ENCODE peak calls at places on chromosomes 3 and 15, in seven cellular contexts. A is effector CD8-positive, alpha-beta T cell; H is Calu3; G is amniotic stem cell; S is anterior cingulate cortex; W is coronary artery; L is germinal center. R is an unnamed sample.

GRCh38 chr3:81444817-81445460 is 316.5 kb downstream of the GBE1 start:
- DNase-seq in H (no peak), G (no peak), S (no peak), W (no peak), A (no peak), L (no peak), R (no peak)

GRCh38 chr3:55165278-55165677 is 237.4 kb upstream of the LRTM1 start:
- DNase-seq in G (no peak), W (no peak), A (no peak), H (no peak), L (no peak), S (no peak), R (peak)

GRCh38 chr3:58334013-58334321 is 1.3 kb downstream of the PXK start:
- DNase-seq in H (no peak), S (no peak), L (no peak), W (no peak), G (no peak), A (no peak), R (no peak)

GRCh38 chr3:12478326-12478725 is 6.0 kb upstream of the TSEN2 start:
- DNase-seq in W (no peak), S (no peak), L (no peak), G (no peak), A (no peak), H (no peak), R (peak)

GRCh38 chr3:86239956-86240355 is 751.0 kb downstream of the VGLL3 start:
- DNase-seq in W (no peak), A (no peak), H (no peak), G (no peak), L (no peak), S (no peak), R (no peak)

GRCh38 chr3:46098319-46098761 is 71.1 kb upstream of the XCR1 start:
- DNase-seq in W (no peak), H (no peak), L (no peak), S (no peak), A (no peak), G (no peak), R (peak)

GRCh38 chr15:58498821-58499580 is 67.2 kb downstream of the LIPC start:
- DNase-seq in H (no peak), A (no peak), W (no peak), G (peak), S (no peak), L (no peak), R (peak)

GRCh38 chr3:128537091-128537703 is 44.2 kb upstream of the GATA2 start:
- DNase-seq in A (no peak), G (no peak), W (no peak), H (peak), L (no peak), S (no peak), R (peak)

GRCh38 chr3:18987862-18988447 is 160.4 kb upstream of the KCNH8 start:
- DNase-seq in H (no peak), A (no peak), S (no peak), L (no peak), G (no peak), W (no peak), R (no peak)

GRCh38 chr3:71504250-71505036 is 79.1 kb downstream of the FOXP1 start:
- DNase-seq in L (no peak), W (no peak), S (no peak), G (peak), H (peak), A (no peak), R (peak)

GRCh38 chr15:88258021-88258641 is 1.6 kb upstream of the NTRK3 start:
- DNase-seq in G (no peak), L (no peak), A (no peak), H (no peak), S (peak), W (peak), R (peak)

GRCh38 chr3:196706313-196706712 is 5.7 kb downstream of the CEP19 start:
- DNase-seq in H (no peak), A (no peak), L (no peak), W (no peak), G (no peak), S (no peak), R (no peak)

GRCh38 chr15:50633653-50634052 is 52.9 kb downstream of the TRPM7 start:
- DNase-seq in S (no peak), L (no peak), H (no peak), W (no peak), G (no peak), A (no peak), R (no peak)

GRCh38 chr15:74420193-74420905 is 13.4 kb downstream of the SEMA7A start:
- DNase-seq in A (no peak), G (no peak), H (peak), L (no peak), W (no peak), S (no peak), R (peak)

GRCh38 chr3:183153210-183153950 is 9.2 kb downstream of the LAMP3 start:
- DNase-seq in W (no peak), G (no peak), S (no peak), H (no peak), A (no peak), L (no peak), R (no peak)

GRCh38 chr3:122660575-122660974 is 20.1 kb upstream of the PARP14 start:
- DNase-seq in L (no peak), S (no peak), G (no peak), A (no peak), H (no peak), W (no peak), R (no peak)

GRCh38 chr3:127444761-127445160 is 145.8 kb downstream of the TPRA1 start:
- DNase-seq in S (no peak), A (no peak), L (no peak), H (no peak), G (no peak), W (no peak), R (no peak)

GRCh38 chr3:10350324-10350985 is 29.5 kb upstream of the SEC13 start:
- DNase-seq in W (no peak), A (no peak), S (no peak), G (no peak), H (no peak), L (no peak), R (no peak)

GRCh38 chr15:50134524-50135024 is 15.5 kb upstream of the ATP8B4 start:
- DNase-seq in S (no peak), L (peak), G (no peak), H (no peak), A (no peak), W (no peak), R (peak)